ENCODE peak calls at places on chromosomes 11 and 22, in six cellular contexts. E, V, B, W, P and F are unnamed samples.

GRCh38 chr22:30170126-30170525 is 76.4 kb downstream of the LIF start:
- ATAC-seq in E (no peak), V (no peak), B (no peak), W (no peak), P (no peak), F (no peak)

GRCh38 chr22:21938906-21939305 is 13.7 kb downstream of the PPM1F start:
- ATAC-seq in E (no peak), V (no peak), B (no peak), W (no peak), P (no peak), F (no peak)

GRCh38 chr11:123702137-123702536 is 39.3 kb downstream of the ZNF202 start:
- ATAC-seq in E (no peak), V (no peak), B (no peak), W (no peak), P (no peak), F (no peak)

GRCh38 chr11:72584293-72584921 is 89.8 kb downstream of the PDE2A start:
- ATAC-seq in E (peak), V (no peak), B (peak), W (peak), P (peak), F (peak)

GRCh38 chr22:42994917-42995562 is 19.9 kb downstream of the PACSIN2 start:
- ATAC-seq in E (peak), V (no peak), B (peak), W (peak), P (peak), F (peak)

GRCh38 chr11:119416606-119417580 is 6.1 kb downstream of the THY1 start:
- ATAC-seq in E (no peak), V (no peak), B (no peak), W (no peak), P (no peak), F (no peak)

GRCh38 chr22:38832005-38832978 is 11.5 kb downstream of the NPTXR start:
- ATAC-seq in E (no peak), V (no peak), B (no peak), W (no peak), P (no peak), F (no peak)

GRCh38 chr11:33642461-33643166 is 58.0 kb downstream of the C11orf91 start:
- ATAC-seq in E (no peak), V (peak), B (no peak), W (no peak), P (no peak), F (no peak)

GRCh38 chr22:30414525-30415047 is 11.0 kb upstream of the MTFP1 start:
- ATAC-seq in E (no peak), V (no peak), B (no peak), W (no peak), P (no peak), F (no peak)

GRCh38 chr11:36056160-36056751 is 112.4 kb downstream of the LDLRAD3 start:
- ATAC-seq in E (no peak), V (peak), B (no peak), W (no peak), P (no peak), F (no peak)

GRCh38 chr11:72048718-72049460 is 31.5 kb downstream of the NUMA1 start:
- ATAC-seq in E (peak), V (no peak), B (peak), W (no peak), P (no peak), F (no peak)

GRCh38 chr11:27839226-27839913 is 139.1 kb upstream of the BDNF start:
- ATAC-seq in E (no peak), V (peak), B (no peak), W (no peak), P (no peak), F (no peak)